ENCODE peak calls at places on chromosomes 7 and 10, in five cellular contexts. Y is HS-27A, O is head of caudate nucleus, I is cardiac muscle cell, R is EL. U is an unnamed sample.

GRCh38 chr7:22866965-22867364 is 44.3 kb upstream of the TOMM7 start:
- DNase-seq in Y (no peak), O (no peak), I (no peak), R (peak; percentile 64), U (no peak)

GRCh38 chr10:5561704-5562645 is 37.2 kb downstream of the CALML3 start:
- DNase-seq in Y (no peak), O (no peak), I (no peak), R (no peak), U (no peak)

GRCh38 chr7:132430863-132431822 is 145.1 kb downstream of the PLXNA4 start:
- DNase-seq in Y (peak; percentile 47), O (no peak), I (no peak), R (peak; percentile 88), U (no peak)

GRCh38 chr7:157299613-157300405 is 37.0 kb upstream of the DNAJB6 start:
- DNase-seq in Y (no peak), O (no peak), I (no peak), R (no peak), U (peak; percentile 34)

GRCh38 chr7:77540402-77540822 is 3.3 kb downstream of the PTPN12 start:
- DNase-seq in Y (no peak), O (no peak), I (no peak), R (no peak), U (no peak)

GRCh38 chr7:55965805-55966421 is 1.5 kb downstream of the NIPSNAP2 start:
- DNase-seq in Y (no peak), O (no peak), I (no peak), R (peak; percentile 58), U (no peak)

GRCh38 chr7:133355325-133355708 is 102.4 kb downstream of the EXOC4 start:
- DNase-seq in Y (peak; percentile 27), O (no peak), I (no peak), R (peak; percentile 80), U (no peak)

GRCh38 chr7:90692396-90692795 is 96.3 kb downstream of the CDK14 start:
- DNase-seq in Y (peak; percentile 11), O (no peak), I (no peak), R (peak; percentile 56), U (no peak)

GRCh38 chr7:135117096-135117495 is 30.8 kb upstream of the TMEM140 start:
- DNase-seq in Y (no peak), O (no peak), I (no peak), R (no peak), U (no peak)

GRCh38 chr10:68208424-68209042 is 23.4 kb downstream of the ATOH7 start:
- DNase-seq in Y (peak; percentile 9), O (peak; percentile 51), I (peak; percentile 80), R (peak; percentile 70), U (no peak)

GRCh38 chr7:144027070-144027469 is 21.7 kb upstream of the OR2A5 start:
- DNase-seq in Y (no peak), O (no peak), I (peak; percentile 31), R (peak; percentile 39), U (no peak)

GRCh38 chr10:110087682-110088081 is 79.9 kb downstream of the ADD3 start:
- DNase-seq in Y (no peak), O (no peak), I (no peak), R (no peak), U (no peak)

GRCh38 chr7:80942261-80943041 is 23.6 kb upstream of the SEMA3C start:
- DNase-seq in Y (peak; percentile 99), O (no peak), I (peak; percentile 53), R (peak; percentile 98), U (no peak)

GRCh38 chr7:132298782-132299181 is 277.5 kb downstream of the PLXNA4 start:
- DNase-seq in Y (no peak), O (no peak), I (no peak), R (peak; percentile 36), U (no peak)